ENCODE peak calls at places on chromosome 12, in ten cellular contexts. V, K, I, N, L, B, G, O, D and M are unnamed samples.

GRCh38 chr12:46839964-46840363 is 14.2 kb upstream of the SLC38A4 start:
- DNase-seq in O (no peak), L (no peak), I (no peak), D (no peak), G (no peak), V (no peak), K (no peak), N (no peak), B (no peak), M (no peak)

GRCh38 chr12:38664661-38665269 is 240.6 kb downstream of the CPNE8 start:
- DNase-seq in G (peak; percentile 40), I (no peak), D (peak; percentile 22), N (no peak), O (no peak), K (peak; percentile 37), V (no peak), B (peak; percentile 25), L (no peak), M (no peak)

GRCh38 chr12:56082382-56082781 is 2.4 kb downstream of the ERBB3 start:
- DNase-seq in K (no peak), O (no peak), D (no peak), N (no peak), L (no peak), I (no peak), V (no peak), B (no peak), G (no peak), M (no peak)

GRCh38 chr12:46577063-46577776 is 204.6 kb upstream of the SLC38A2 start:
- DNase-seq in L (no peak), O (no peak), K (no peak), V (no peak), G (no peak), D (no peak), N (no peak), B (no peak), I (no peak), M (no peak)

GRCh38 chr12:15700595-15700994 is 88.6 kb downstream of the EPS8 start:
- DNase-seq in I (peak; percentile 67), G (peak; percentile 94), V (peak; percentile 58), K (peak; percentile 96), O (no peak), L (no peak), N (no peak), B (no peak), D (peak; percentile 91), M (peak; percentile 69)

GRCh38 chr12:124538194-124539082 is 29.0 kb downstream of the NCOR2 start:
- DNase-seq in K (no peak), O (peak; percentile 70), G (no peak), N (no peak), L (no peak), B (no peak), V (no peak), D (no peak), I (no peak), M (no peak)

GRCh38 chr12:54991161-54991991 is 6.8 kb upstream of the TESPA1 start:
- DNase-seq in L (no peak), B (no peak), O (no peak), V (no peak), N (no peak), G (no peak), I (no peak), D (no peak), K (no peak), M (no peak)

GRCh38 chr12:21939435-21939834 is 1.8 kb downstream of the ABCC9 start:
- DNase-seq in I (no peak), G (no peak), D (no peak), O (no peak), B (no peak), V (no peak), L (no peak), K (no peak), N (peak; percentile 34), M (no peak)

DNA sequence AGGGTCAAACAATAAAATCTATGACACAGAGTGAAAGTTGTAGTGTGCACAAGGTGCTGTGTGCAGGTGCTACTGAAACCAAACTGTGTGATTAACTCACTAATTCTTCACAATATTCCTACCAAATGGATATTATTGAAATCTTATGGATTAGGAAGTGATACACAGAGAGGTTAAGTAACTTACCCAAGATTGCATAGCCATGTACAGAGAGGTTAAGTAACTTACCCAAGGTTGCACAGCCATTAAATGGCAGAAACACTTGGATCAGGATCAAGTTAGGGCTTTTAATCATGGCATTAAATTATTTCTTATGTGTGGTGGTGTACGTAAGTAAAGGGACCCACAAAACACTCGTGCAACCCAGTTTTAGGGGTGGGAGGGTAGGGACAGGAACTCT is 771.4 kb downstream of the AACS start:
- DNase-seq in G (no peak), I (no peak), V (no peak), N (no peak), B (no peak), K (no peak), D (no peak), O (no peak), L (no peak), M (no peak)
- TF ChIP-seq CTCF in G (no peak), I (no peak), V (no peak), N (no peak), B (no peak), K (no peak), D (no peak), O (no peak), L (no peak), M (no peak)

GRCh38 chr12:105887131-105887530 is 251.6 kb downstream of the NUAK1 start:
- DNase-seq in N (no peak), G (no peak), K (no peak), L (no peak), I (no peak), B (no peak), D (no peak), O (no peak), V (no peak), M (no peak)

GRCh38 chr12:105892362-105892910 is 246.3 kb downstream of the NUAK1 start:
- DNase-seq in B (no peak), I (no peak), V (no peak), O (no peak), G (no peak), D (no peak), N (no peak), L (no peak), K (no peak), M (no peak)

DNA sequence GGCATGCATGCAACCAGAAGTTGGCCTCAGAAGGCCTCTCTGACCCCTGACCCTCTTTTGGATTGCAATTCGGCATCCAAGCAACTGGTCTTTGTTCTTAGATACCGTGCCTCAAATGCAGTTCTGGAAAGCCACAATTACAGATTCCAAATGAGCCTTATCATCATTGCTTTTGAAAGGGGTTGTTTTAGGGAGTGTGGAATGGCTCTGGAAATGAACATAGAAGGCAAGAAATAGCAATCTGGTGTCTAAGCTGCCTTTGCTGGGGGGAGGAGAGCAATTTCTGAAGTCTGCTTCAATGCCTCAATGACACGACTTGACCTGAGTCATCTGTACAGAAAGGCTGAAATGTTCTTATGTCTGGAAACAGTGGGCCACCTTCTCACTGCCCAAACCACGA is 250.1 kb downstream of the NUAK1 start:
- DNase-seq in G (peak; percentile 40), B (no peak), K (no peak), O (no peak), L (no peak), D (peak; percentile 59), N (no peak), V (no peak), I (no peak), M (peak; percentile 54)
- H3K4me3 ChIP-seq in G (no peak overlapping the region), B (no peak overlapping the region), K (no peak overlapping the region), O (no peak overlapping the region), L (no peak overlapping the region), D (no peak overlapping the region), N (no peak overlapping the region), V (no peak overlapping the region), I (no peak overlapping the region), M (no peak overlapping the region)

GRCh38 chr12:3901116-3901515 is 27.9 kb upstream of the PARP11 start:
- DNase-seq in O (no peak), V (no peak), N (no peak), D (no peak), I (no peak), L (no peak), G (no peak), B (no peak), K (no peak), M (no peak)
- TF ChIP-seq CTCF in O (no peak), V (no peak), N (no peak), D (no peak), I (no peak), L (no peak), G (no peak), B (no peak), K (no peak), M (no peak)

DNA sequence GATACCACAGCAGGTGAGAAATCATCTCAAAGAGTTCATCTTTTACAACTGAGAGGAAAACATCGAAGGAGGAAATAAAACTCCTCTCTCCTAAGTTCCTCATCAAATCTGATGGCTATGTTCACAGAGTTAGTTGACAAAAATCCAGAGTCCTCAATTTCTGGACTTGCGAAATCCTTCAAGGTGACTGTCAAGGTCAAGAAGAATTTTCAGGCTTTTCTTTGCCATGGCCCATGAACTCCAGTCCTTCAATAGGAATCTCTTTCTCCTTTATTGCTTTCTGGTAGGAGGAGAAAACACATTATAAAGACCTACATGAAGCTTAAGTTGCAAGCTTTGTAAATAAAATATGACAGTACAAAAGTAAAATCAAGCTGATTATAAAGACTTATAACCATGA is 1.5 kb downstream of the TRIAP1 start:
- DNase-seq in G (no peak), B (no peak), D (no peak), N (no peak), V (no peak), K (no peak), I (no peak), L (no peak), O (no peak), M (no peak)
- H3K4me3 ChIP-seq in G (no peak overlapping the region), B (no peak overlapping the region), D (no peak overlapping the region), N (no peak overlapping the region), V (no peak overlapping the region), K (no peak overlapping the region), I (no peak overlapping the region), L (peak overlapping the region; percentile 100), O (no peak overlapping the region), M (no peak overlapping the region)